ENCODE peak calls at places on chromosomes 7 and 10, in six cellular contexts. One of them, this sample, is unnamed. For H3K36me3, the result is how much of the 10 kb centered on the place peaks cover.

GRCh38 chr10:47376522-47377220 is 7.4 kb downstream of the ZNF488 start:
- DNase-seq in PC-9: no peak
- DNase-seq in psoas muscle: peak
- DNase-seq in BJ: no peak
- DNase-seq in upper lobe of right lung: no peak
- DNase-seq in mammary epithelial cell: no peak
- DNase-seq in this sample: peak

GRCh38 chr10:118543714-118544400 is 51.6 kb downstream of the PRLHR start:
- DNase-seq in PC-9: peak
- DNase-seq in psoas muscle: no peak
- DNase-seq in BJ: no peak
- DNase-seq in upper lobe of right lung: peak
- DNase-seq in mammary epithelial cell: peak
- DNase-seq in this sample: no peak

GRCh38 chr7:47100815-47101435 is 481.0 kb downstream of the TNS3 start:
- DNase-seq in PC-9: peak
- DNase-seq in psoas muscle: no peak
- DNase-seq in BJ: no peak
- DNase-seq in upper lobe of right lung: peak
- DNase-seq in mammary epithelial cell: peak
- DNase-seq in this sample: no peak

GRCh38 chr10:124536496-124537050 is 75.0 kb downstream of the LHPP start:
- DNase-seq in PC-9: no peak
- DNase-seq in psoas muscle: no peak
- DNase-seq in BJ: no peak
- DNase-seq in upper lobe of right lung: no peak
- DNase-seq in mammary epithelial cell: no peak
- DNase-seq in this sample: no peak

GRCh38 chr7:116367171-116367813 is 132.2 kb upstream of the CAV2 start:
- DNase-seq in PC-9: peak
- DNase-seq in psoas muscle: no peak
- DNase-seq in BJ: no peak
- DNase-seq in upper lobe of right lung: no peak
- DNase-seq in mammary epithelial cell: no peak
- DNase-seq in this sample: no peak

GRCh38 chr10:88642991-88643390 is 21.3 kb upstream of the LIPF start:
- DNase-seq in PC-9: no peak
- DNase-seq in psoas muscle: no peak
- DNase-seq in BJ: no peak
- DNase-seq in upper lobe of right lung: no peak
- DNase-seq in mammary epithelial cell: peak
- DNase-seq in this sample: no peak

GRCh38 chr10:89404648-89405047 is 9.7 kb upstream of the IFIT5 start:
- DNase-seq in PC-9: no peak
- DNase-seq in psoas muscle: no peak
- DNase-seq in BJ: no peak
- DNase-seq in upper lobe of right lung: no peak
- DNase-seq in mammary epithelial cell: no peak
- DNase-seq in this sample: no peak

GRCh38 chr7:30921951-30922401 is 10.3 kb downstream of the AQP1 start:
- DNase-seq in PC-9: no peak
- DNase-seq in psoas muscle: peak
- DNase-seq in BJ: no peak
- DNase-seq in upper lobe of right lung: peak
- DNase-seq in mammary epithelial cell: no peak
- DNase-seq in this sample: peak

GRCh38 chr10:87591589-87591886 is 68.1 kb upstream of the PAPSS2 start:
- DNase-seq in PC-9: no peak
- DNase-seq in psoas muscle: no peak
- DNase-seq in BJ: no peak
- DNase-seq in upper lobe of right lung: no peak
- DNase-seq in mammary epithelial cell: peak
- DNase-seq in this sample: no peak

GRCh38 chr10:110170142-110170887 is 37.1 kb upstream of the MXI1 start:
- DNase-seq in PC-9: no peak
- DNase-seq in psoas muscle: no peak
- DNase-seq in BJ: no peak
- DNase-seq in upper lobe of right lung: no peak
- DNase-seq in mammary epithelial cell: no peak
- DNase-seq in this sample: no peak

GRCh38 chr7:46963719-46964118 is 618.2 kb downstream of the TNS3 start:
- DNase-seq in PC-9: no peak
- DNase-seq in psoas muscle: no peak
- DNase-seq in BJ: no peak
- DNase-seq in upper lobe of right lung: no peak
- DNase-seq in mammary epithelial cell: no peak
- DNase-seq in this sample: no peak

GRCh38 chr10:89114846-89115625 is 92.1 kb downstream of the CH25H start:
- DNase-seq in PC-9: no peak
- DNase-seq in psoas muscle: no peak
- DNase-seq in BJ: no peak
- DNase-seq in upper lobe of right lung: no peak
- DNase-seq in mammary epithelial cell: no peak
- DNase-seq in this sample: no peak

GRCh38 chr7:129606801-129607200 is 4.7 kb upstream of the NRF1 start:
- DNase-seq in PC-9: no peak
- DNase-seq in psoas muscle: no peak
- DNase-seq in BJ: no peak
- DNase-seq in upper lobe of right lung: no peak
- DNase-seq in mammary epithelial cell: no peak
- DNase-seq in this sample: no peak

GRCh38 chr7:129908181-129908580 is 44.6 kb downstream of the UBE2H start:
- DNase-seq in PC-9: no peak
- DNase-seq in psoas muscle: no peak
- DNase-seq in BJ: no peak
- DNase-seq in upper lobe of right lung: no peak
- DNase-seq in mammary epithelial cell: peak
- DNase-seq in this sample: no peak

GRCh38 chr7:94266278-94266677 is 128.4 kb upstream of the COL1A2 start:
- DNase-seq in PC-9: no peak
- DNase-seq in psoas muscle: no peak
- DNase-seq in BJ: no peak
- DNase-seq in upper lobe of right lung: no peak
- DNase-seq in mammary epithelial cell: peak
- DNase-seq in this sample: no peak

GRCh38 chr10:70455213-70455630 is 13.7 kb upstream of the NODAL start:
- DNase-seq in PC-9: no peak
- DNase-seq in psoas muscle: no peak
- DNase-seq in BJ: no peak
- DNase-seq in upper lobe of right lung: no peak
- DNase-seq in mammary epithelial cell: no peak
- DNase-seq in this sample: no peak

GRCh38 chr10:91551856-91552255 is 81.0 kb downstream of the PPP1R3C start:
- DNase-seq in PC-9: peak
- DNase-seq in psoas muscle: no peak
- DNase-seq in BJ: no peak
- DNase-seq in upper lobe of right lung: no peak
- DNase-seq in mammary epithelial cell: peak
- DNase-seq in this sample: no peak

GRCh38 chr10:51960494-51960895 is 261.1 kb upstream of the CSTF2T start:
- DNase-seq in PC-9: no peak
- DNase-seq in psoas muscle: no peak
- DNase-seq in BJ: peak
- DNase-seq in upper lobe of right lung: no peak
- DNase-seq in mammary epithelial cell: peak
- DNase-seq in this sample: no peak

GRCh38 chr7:129855935-129856717 is 96.6 kb downstream of the UBE2H start:
- DNase-seq in PC-9: no peak
- DNase-seq in psoas muscle: no peak
- DNase-seq in BJ: no peak
- DNase-seq in upper lobe of right lung: no peak
- DNase-seq in mammary epithelial cell: no peak
- DNase-seq in this sample: no peak

GRCh38 chr7:90705391-90706066 is 109.4 kb downstream of the CDK14 start:
- DNase-seq in PC-9: no peak
- DNase-seq in psoas muscle: no peak
- DNase-seq in BJ: no peak
- DNase-seq in upper lobe of right lung: no peak
- DNase-seq in mammary epithelial cell: no peak
- DNase-seq in this sample: no peak

GRCh38 chr7:12670071-12670729 is 17.2 kb upstream of the ARL4A start:
- DNase-seq in PC-9: no peak
- DNase-seq in psoas muscle: no peak
- DNase-seq in BJ: no peak
- DNase-seq in upper lobe of right lung: no peak
- DNase-seq in mammary epithelial cell: no peak
- DNase-seq in this sample: no peak

GRCh38 chr7:157278167-157278790 is 58.5 kb upstream of the DNAJB6 start:
- DNase-seq in PC-9: no peak
- DNase-seq in psoas muscle: no peak
- DNase-seq in BJ: no peak
- DNase-seq in upper lobe of right lung: peak
- DNase-seq in mammary epithelial cell: no peak
- DNase-seq in this sample: no peak

GRCh38 chr7:157281221-157281998 is 55.4 kb upstream of the DNAJB6 start:
- DNase-seq in PC-9: no peak
- DNase-seq in psoas muscle: no peak
- DNase-seq in BJ: no peak
- DNase-seq in upper lobe of right lung: no peak
- DNase-seq in mammary epithelial cell: no peak
- DNase-seq in this sample: no peak

GRCh38 chr7:157279679-157279972 is 57.2 kb upstream of the DNAJB6 start:
- DNase-seq in PC-9: no peak
- DNase-seq in psoas muscle: no peak
- DNase-seq in BJ: no peak
- DNase-seq in upper lobe of right lung: no peak
- DNase-seq in mammary epithelial cell: no peak
- DNase-seq in this sample: no peak

GRCh38 chr7:157278791-157279678 is 57.8 kb upstream of the DNAJB6 start:
- DNase-seq in PC-9: peak
- DNase-seq in psoas muscle: peak
- DNase-seq in BJ: no peak
- DNase-seq in upper lobe of right lung: peak
- DNase-seq in mammary epithelial cell: no peak
- DNase-seq in this sample: no peak

DNA sequence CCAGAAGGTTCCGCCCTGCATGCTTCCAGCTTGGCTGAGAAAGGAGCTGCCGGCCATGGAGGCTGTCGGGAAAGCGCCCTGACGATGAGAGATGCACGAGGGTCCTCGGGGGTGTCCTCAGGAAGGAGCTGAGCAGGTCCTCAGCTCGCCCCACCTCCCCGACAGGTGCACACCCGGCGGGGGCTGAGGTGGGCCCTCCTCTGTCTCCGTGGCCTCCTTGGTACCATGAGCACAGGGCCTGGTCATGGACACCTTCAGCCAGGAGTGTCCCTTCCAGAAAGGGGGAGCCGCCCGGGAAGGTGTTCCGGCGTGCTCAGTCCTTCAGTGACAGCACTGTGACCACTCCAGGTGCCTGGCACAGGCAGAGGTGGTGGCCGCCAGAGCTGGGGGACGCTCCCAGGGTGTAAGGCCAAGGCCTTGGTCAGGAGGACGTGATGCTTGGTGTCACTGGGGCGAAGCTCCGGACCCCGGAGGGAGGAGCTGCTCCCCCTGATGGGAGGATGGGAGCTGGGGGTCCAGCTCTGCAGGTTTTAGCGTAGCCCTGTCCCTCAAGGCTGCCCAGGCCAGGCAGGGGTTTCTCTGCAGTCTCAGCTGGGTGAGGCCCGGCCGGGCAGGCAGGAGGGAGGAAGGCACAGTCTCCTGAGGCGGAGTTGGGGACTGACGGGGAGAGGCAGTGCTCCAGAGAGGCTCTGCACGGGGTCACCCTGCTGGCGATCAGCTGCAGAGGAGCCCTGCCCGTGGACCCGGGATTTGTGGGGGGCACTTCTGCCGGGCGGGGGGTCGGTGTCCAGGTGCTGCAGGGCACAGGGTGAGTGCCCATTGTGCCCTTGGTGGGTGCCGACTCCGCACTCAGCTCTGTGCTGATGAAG is 56.6 kb upstream of the DNAJB6 start:
- DNase-seq in PC-9: no peak
- DNase-seq in psoas muscle: no peak
- DNase-seq in BJ: no peak
- DNase-seq in upper lobe of right lung: no peak
- DNase-seq in mammary epithelial cell: no peak
- DNase-seq in this sample: no peak
- TF ChIP-seq CTCF in PC-9: no peak
- TF ChIP-seq CTCF in psoas muscle: no peak
- TF ChIP-seq CTCF in BJ: no peak
- TF ChIP-seq CTCF in upper lobe of right lung: no peak
- TF ChIP-seq CTCF in mammary epithelial cell: no peak
- TF ChIP-seq CTCF in this sample: no peak

GRCh38 chr7:36613214-36613613 is 111.1 kb downstream of the AOAH start:
- DNase-seq in PC-9: no peak
- DNase-seq in psoas muscle: no peak
- DNase-seq in BJ: no peak
- DNase-seq in upper lobe of right lung: no peak
- DNase-seq in mammary epithelial cell: no peak
- DNase-seq in this sample: no peak

GRCh38 chr7:36617408-36617807 is 106.9 kb downstream of the AOAH start:
- DNase-seq in PC-9: no peak
- DNase-seq in psoas muscle: no peak
- DNase-seq in BJ: no peak
- DNase-seq in upper lobe of right lung: no peak
- DNase-seq in mammary epithelial cell: no peak
- DNase-seq in this sample: no peak

GRCh38 chr7:36615877-36616276 is 108.4 kb downstream of the AOAH start:
- DNase-seq in PC-9: no peak
- DNase-seq in psoas muscle: no peak
- DNase-seq in BJ: no peak
- DNase-seq in upper lobe of right lung: no peak
- DNase-seq in mammary epithelial cell: no peak
- DNase-seq in this sample: no peak

GRCh38 chr7:36611703-36612102 is 112.6 kb downstream of the AOAH start:
- DNase-seq in PC-9: no peak
- DNase-seq in psoas muscle: no peak
- DNase-seq in BJ: no peak
- DNase-seq in upper lobe of right lung: no peak
- DNase-seq in mammary epithelial cell: no peak
- DNase-seq in this sample: no peak

DNA sequence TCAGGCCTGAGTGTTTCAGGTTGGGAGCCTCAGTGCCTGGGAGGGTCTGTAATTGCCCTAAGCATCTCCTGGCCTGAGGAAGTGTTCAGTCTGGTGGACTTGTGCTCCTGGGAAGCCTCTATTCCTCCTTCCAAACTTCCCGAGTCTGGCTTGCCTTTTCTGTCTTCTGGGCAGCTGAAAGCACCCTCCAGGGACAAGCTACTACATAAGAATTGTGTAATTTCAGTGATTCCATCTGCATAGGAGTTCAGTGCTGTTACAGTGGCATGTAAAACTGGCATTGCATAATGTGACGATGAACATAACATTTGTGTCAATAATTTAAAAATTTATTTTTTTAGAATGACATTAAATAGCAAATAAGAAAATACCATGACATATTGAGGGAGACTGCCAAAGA is 109.3 kb downstream of the AOAH start:
- DNase-seq in PC-9: no peak
- DNase-seq in psoas muscle: no peak
- DNase-seq in BJ: no peak
- DNase-seq in upper lobe of right lung: no peak
- DNase-seq in mammary epithelial cell: no peak
- DNase-seq in this sample: no peak
- H3K4me3 ChIP-seq in PC-9: no peak
- H3K4me3 ChIP-seq in psoas muscle: no peak
- H3K4me3 ChIP-seq in BJ: no peak
- H3K4me3 ChIP-seq in upper lobe of right lung: no peak
- H3K4me3 ChIP-seq in mammary epithelial cell: no peak
- H3K4me3 ChIP-seq in this sample: no peak

GRCh38 chr7:105497016-105497415 is 25.1 kb downstream of the PUS7 start:
- DNase-seq in PC-9: no peak
- DNase-seq in psoas muscle: no peak
- DNase-seq in BJ: no peak
- DNase-seq in upper lobe of right lung: no peak
- DNase-seq in mammary epithelial cell: peak
- DNase-seq in this sample: no peak
- H3K36me3 ChIP-seq in PC-9: under half
- H3K36me3 ChIP-seq in psoas muscle: under half
- H3K36me3 ChIP-seq in BJ: under half
- H3K36me3 ChIP-seq in upper lobe of right lung: under half
- H3K36me3 ChIP-seq in mammary epithelial cell: under half
- H3K36me3 ChIP-seq in this sample: under half

GRCh38 chr7:128030999-128031681 is at the start of gene LRRC4:
- DNase-seq in PC-9: peak
- DNase-seq in psoas muscle: no peak
- DNase-seq in BJ: no peak
- DNase-seq in upper lobe of right lung: peak
- DNase-seq in mammary epithelial cell: peak
- DNase-seq in this sample: no peak
- TF ChIP-seq CTCF in PC-9: no peak
- TF ChIP-seq CTCF in psoas muscle: no peak
- TF ChIP-seq CTCF in BJ: no peak
- TF ChIP-seq CTCF in upper lobe of right lung: peak
- TF ChIP-seq CTCF in mammary epithelial cell: peak
- TF ChIP-seq CTCF in this sample: no peak

This sample was measured in ascending aorta.